ENCODE peak calls at places on chromosome 4, in seven cellular contexts. One of them, this sample, is unnamed.

GRCh38 chr4:132169660-132170059 is 979.4 kb upstream of the PCDH10 start:
- DNase-seq in GM12878: no peak
- DNase-seq in K562: peak
- DNase-seq in HCT116: no peak
- DNase-seq in HepG2: no peak
- DNase-seq in H1: no peak
- DNase-seq in SK-N-SH: no peak
- DNase-seq in this sample: no peak

GRCh38 chr4:131430302-131430701 is 1718.8 kb upstream of the PCDH10 start:
- DNase-seq in GM12878: no peak
- DNase-seq in K562: no peak
- DNase-seq in HCT116: no peak
- DNase-seq in HepG2: no peak
- DNase-seq in H1: no peak
- DNase-seq in SK-N-SH: no peak
- DNase-seq in this sample: peak

GRCh38 chr4:56245547-56246229 is 141.6 kb downstream of the AASDH start:
- DNase-seq in GM12878: no peak
- DNase-seq in K562: no peak
- DNase-seq in HCT116: no peak
- DNase-seq in HepG2: peak
- DNase-seq in H1: no peak
- DNase-seq in SK-N-SH: no peak
- DNase-seq in this sample: no peak

GRCh38 chr4:105707783-105708182 is 706 bp downstream of the INTS12 start:
- DNase-seq in GM12878: no peak
- DNase-seq in K562: no peak
- DNase-seq in HCT116: no peak
- DNase-seq in HepG2: no peak
- DNase-seq in H1: no peak
- DNase-seq in SK-N-SH: no peak
- DNase-seq in this sample: no peak

GRCh38 chr4:92236907-92237306 is 66.9 kb upstream of the GRID2 start:
- DNase-seq in GM12878: no peak
- DNase-seq in K562: no peak
- DNase-seq in HCT116: no peak
- DNase-seq in HepG2: no peak
- DNase-seq in H1: no peak
- DNase-seq in SK-N-SH: no peak
- DNase-seq in this sample: no peak

GRCh38 chr4:147425019-147425418 is 55.9 kb upstream of the EDNRA start:
- DNase-seq in GM12878: no peak
- DNase-seq in K562: no peak
- DNase-seq in HCT116: no peak
- DNase-seq in HepG2: no peak
- DNase-seq in H1: no peak
- DNase-seq in SK-N-SH: no peak
- DNase-seq in this sample: no peak

GRCh38 chr4:87739494-87739893 is 59.9 kb upstream of the IBSP start:
- DNase-seq in GM12878: no peak
- DNase-seq in K562: no peak
- DNase-seq in HCT116: no peak
- DNase-seq in HepG2: no peak
- DNase-seq in H1: no peak
- DNase-seq in SK-N-SH: no peak
- DNase-seq in this sample: no peak

GRCh38 chr4:98653890-98654867 is 4.2 kb downstream of the TSPAN5 start:
- DNase-seq in GM12878: no peak
- DNase-seq in K562: no peak
- DNase-seq in HCT116: peak
- DNase-seq in HepG2: no peak
- DNase-seq in H1: no peak
- DNase-seq in SK-N-SH: no peak
- DNase-seq in this sample: no peak

GRCh38 chr4:140829825-140830224 is 73.6 kb upstream of the TBC1D9 start:
- DNase-seq in GM12878: peak
- DNase-seq in K562: no peak
- DNase-seq in HCT116: no peak
- DNase-seq in HepG2: no peak
- DNase-seq in H1: no peak
- DNase-seq in SK-N-SH: no peak
- DNase-seq in this sample: no peak

GRCh38 chr4:163755013-163755412 is 260.5 kb downstream of the TMA16 start:
- DNase-seq in GM12878: peak
- DNase-seq in K562: no peak
- DNase-seq in HCT116: no peak
- DNase-seq in HepG2: no peak
- DNase-seq in H1: no peak
- DNase-seq in SK-N-SH: no peak
- DNase-seq in this sample: no peak

GRCh38 chr4:145101091-145101490 is 3.0 kb downstream of the ABCE1 start:
- DNase-seq in GM12878: no peak
- DNase-seq in K562: no peak
- DNase-seq in HCT116: no peak
- DNase-seq in HepG2: no peak
- DNase-seq in H1: no peak
- DNase-seq in SK-N-SH: no peak
- DNase-seq in this sample: no peak

GRCh38 chr4:185693548-185694215 is 118.3 kb downstream of the SORBS2 start:
- DNase-seq in GM12878: no peak
- DNase-seq in K562: no peak
- DNase-seq in HCT116: no peak
- DNase-seq in HepG2: no peak
- DNase-seq in H1: no peak
- DNase-seq in SK-N-SH: no peak
- DNase-seq in this sample: no peak

GRCh38 chr4:186144180-186144579 is 39.7 kb downstream of the FAM149A start:
- DNase-seq in GM12878: no peak
- DNase-seq in K562: no peak
- DNase-seq in HCT116: no peak
- DNase-seq in HepG2: no peak
- DNase-seq in H1: no peak
- DNase-seq in SK-N-SH: peak
- DNase-seq in this sample: peak

GRCh38 chr4:151455212-151455611 is 46.2 kb downstream of the FHIP1A start:
- DNase-seq in GM12878: no peak
- DNase-seq in K562: no peak
- DNase-seq in HCT116: no peak
- DNase-seq in HepG2: no peak
- DNase-seq in H1: no peak
- DNase-seq in SK-N-SH: no peak
- DNase-seq in this sample: no peak

GRCh38 chr4:176775326-176775725 is 17.4 kb downstream of the VEGFC start:
- DNase-seq in GM12878: no peak
- DNase-seq in K562: no peak
- DNase-seq in HCT116: no peak
- DNase-seq in HepG2: no peak
- DNase-seq in H1: no peak
- DNase-seq in SK-N-SH: no peak
- DNase-seq in this sample: peak

GRCh38 chr4:82423245-82424054 is 6.8 kb downstream of the HNRNPDL start:
- DNase-seq in GM12878: no peak
- DNase-seq in K562: no peak
- DNase-seq in HCT116: no peak
- DNase-seq in HepG2: no peak
- DNase-seq in H1: no peak
- DNase-seq in SK-N-SH: no peak
- DNase-seq in this sample: no peak

GRCh38 chr4:965048-965765 is 8.2 kb downstream of the DGKQ start:
- DNase-seq in GM12878: no peak
- DNase-seq in K562: no peak
- DNase-seq in HCT116: no peak
- DNase-seq in HepG2: no peak
- DNase-seq in H1: no peak
- DNase-seq in SK-N-SH: no peak
- DNase-seq in this sample: no peak

GRCh38 chr4:166014411-166014810 is 141.4 kb downstream of the TLL1 start:
- DNase-seq in GM12878: no peak
- DNase-seq in K562: no peak
- DNase-seq in HCT116: no peak
- DNase-seq in HepG2: peak
- DNase-seq in H1: no peak
- DNase-seq in SK-N-SH: no peak
- DNase-seq in this sample: no peak

DNA sequence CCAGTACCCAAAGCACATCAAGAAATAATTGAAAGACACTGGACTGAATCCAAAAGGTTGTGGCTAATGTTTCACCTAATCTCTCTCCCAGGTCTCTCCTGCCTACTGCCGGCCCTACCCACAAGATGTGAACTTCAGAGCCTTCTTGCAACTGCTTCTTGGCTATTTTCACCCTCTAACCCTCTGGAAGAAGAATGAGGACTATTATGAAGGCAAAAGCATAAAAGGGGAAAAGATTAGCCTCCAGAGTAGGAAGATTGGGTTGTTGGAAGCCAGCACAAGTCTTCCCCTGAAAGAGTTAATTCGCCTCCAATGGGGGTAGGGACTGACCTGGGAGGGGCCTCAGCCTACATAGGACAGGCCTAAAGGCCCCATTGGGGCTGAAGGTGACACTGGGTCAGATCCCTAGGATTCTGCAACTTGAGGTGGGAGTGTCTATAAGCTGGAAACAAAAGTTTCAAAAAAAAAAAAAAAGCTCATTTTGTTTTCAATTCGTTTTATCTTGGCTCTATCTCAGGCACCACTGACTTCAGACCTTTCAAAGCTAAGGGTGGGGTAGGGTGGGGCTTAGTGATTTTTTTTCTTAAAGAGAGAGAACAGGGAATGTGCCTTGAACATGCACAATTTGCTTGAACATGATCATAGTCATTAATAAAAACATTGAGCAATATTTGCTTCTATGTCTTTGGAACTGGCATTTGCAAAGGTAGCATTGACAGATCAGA is 278.6 kb upstream of the KLF3 start:
- DNase-seq in GM12878: no peak
- DNase-seq in K562: peak
- DNase-seq in HCT116: no peak
- DNase-seq in HepG2: peak
- DNase-seq in H1: no peak
- DNase-seq in SK-N-SH: no peak
- DNase-seq in this sample: no peak
- TF ChIP-seq JUND in GM12878: no peak
- TF ChIP-seq JUND in K562: no peak
- TF ChIP-seq JUND in HCT116: no peak
- TF ChIP-seq JUND in HepG2: no peak
- TF ChIP-seq JUND in H1: no peak
- TF ChIP-seq JUND in SK-N-SH: no peak
- TF ChIP-seq JUND in this sample: no peak

GRCh38 chr4:128853741-128854140 is 44.2 kb downstream of the JADE1 start:
- DNase-seq in GM12878: no peak
- DNase-seq in K562: no peak
- DNase-seq in HCT116: no peak
- DNase-seq in HepG2: no peak
- DNase-seq in H1: no peak
- DNase-seq in SK-N-SH: no peak
- DNase-seq in this sample: no peak
- TF ChIP-seq JUND in GM12878: no peak
- TF ChIP-seq JUND in K562: no peak
- TF ChIP-seq JUND in HCT116: no peak
- TF ChIP-seq JUND in HepG2: no peak
- TF ChIP-seq JUND in H1: no peak
- TF ChIP-seq JUND in SK-N-SH: no peak
- TF ChIP-seq JUND in this sample: no peak

DNA sequence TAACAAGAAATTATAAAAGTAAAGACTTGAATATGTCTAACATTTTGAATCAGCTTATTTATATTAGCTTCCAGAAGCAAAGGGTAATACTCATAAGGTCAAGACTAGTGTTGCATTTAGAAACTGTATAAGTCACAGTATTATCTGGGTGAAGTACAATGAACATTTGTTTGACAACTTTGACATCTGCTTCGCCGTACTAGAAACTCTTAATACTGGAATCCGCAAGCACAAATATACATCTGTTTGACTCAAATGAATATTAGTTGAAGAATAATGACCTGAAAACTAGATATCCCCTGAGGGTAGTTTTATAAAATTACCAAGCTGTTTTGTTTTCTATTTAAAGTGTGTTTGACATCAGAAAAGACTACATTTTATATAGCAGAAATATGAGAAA is 135.4 kb upstream of the ATOH1 start:
- DNase-seq in GM12878: no peak
- DNase-seq in K562: no peak
- DNase-seq in HCT116: no peak
- DNase-seq in HepG2: no peak
- DNase-seq in H1: no peak
- DNase-seq in SK-N-SH: no peak
- DNase-seq in this sample: no peak
- TF ChIP-seq JUND in GM12878: no peak
- TF ChIP-seq JUND in K562: no peak
- TF ChIP-seq JUND in HCT116: no peak
- TF ChIP-seq JUND in HepG2: no peak
- TF ChIP-seq JUND in H1: no peak
- TF ChIP-seq JUND in SK-N-SH: no peak
- TF ChIP-seq JUND in this sample: no peak

GRCh38 chr4:85125688-85126087 is 159.2 kb upstream of the WDFY3 start:
- DNase-seq in GM12878: no peak
- DNase-seq in K562: no peak
- DNase-seq in HCT116: no peak
- DNase-seq in HepG2: no peak
- DNase-seq in H1: no peak
- DNase-seq in SK-N-SH: no peak
- DNase-seq in this sample: no peak

GRCh38 chr4:85126991-85127591 is 160.6 kb upstream of the WDFY3 start:
- DNase-seq in GM12878: no peak
- DNase-seq in K562: no peak
- DNase-seq in HCT116: no peak
- DNase-seq in HepG2: no peak
- DNase-seq in H1: no peak
- DNase-seq in SK-N-SH: no peak
- DNase-seq in this sample: no peak

GRCh38 chr4:85127653-85128052 is 161.2 kb upstream of the WDFY3 start:
- DNase-seq in GM12878: no peak
- DNase-seq in K562: peak
- DNase-seq in HCT116: peak
- DNase-seq in HepG2: peak
- DNase-seq in H1: peak
- DNase-seq in SK-N-SH: peak
- DNase-seq in this sample: peak

GRCh38 chr4:85132117-85132516 is 165.6 kb upstream of the WDFY3 start:
- DNase-seq in GM12878: no peak
- DNase-seq in K562: no peak
- DNase-seq in HCT116: no peak
- DNase-seq in HepG2: no peak
- DNase-seq in H1: no peak
- DNase-seq in SK-N-SH: no peak
- DNase-seq in this sample: no peak

GRCh38 chr4:85128246-85129204 is 162.0 kb upstream of the WDFY3 start:
- DNase-seq in GM12878: no peak
- DNase-seq in K562: no peak
- DNase-seq in HCT116: no peak
- DNase-seq in HepG2: no peak
- DNase-seq in H1: no peak
- DNase-seq in SK-N-SH: no peak
- DNase-seq in this sample: no peak
- TF ChIP-seq JUND in GM12878: no peak
- TF ChIP-seq JUND in K562: no peak
- TF ChIP-seq JUND in HCT116: no peak
- TF ChIP-seq JUND in HepG2: no peak
- TF ChIP-seq JUND in H1: no peak
- TF ChIP-seq JUND in SK-N-SH: no peak
- TF ChIP-seq JUND in this sample: no peak

This sample was measured in T47D.